ENCODE peak calls at places on chromosomes 11 and 22, in six cellular contexts. One of them, this sample, is unnamed.

GRCh38 chr11:6568191-6568918 is 35.1 kb downstream of the RRP8 start:
- DNase-seq in head of caudate nucleus: peak
- DNase-seq in GM13976: no peak
- DNase-seq in NCI-H774: no peak
- DNase-seq in A172: peak
- DNase-seq in posterior cingulate gyrus: peak
- DNase-seq in this sample: peak

GRCh38 chr11:11973361-11973800 is 35.0 kb downstream of the DKK3 start:
- DNase-seq in A172: peak
- DNase-seq in posterior cingulate gyrus: peak
- DNase-seq in NCI-H774: no peak
- DNase-seq in head of caudate nucleus: peak
- DNase-seq in GM13976: no peak
- DNase-seq in this sample: peak

GRCh38 chr22:43829904-43830851 is 18.1 kb upstream of the EFCAB6 start:
- DNase-seq in GM13976: no peak
- DNase-seq in head of caudate nucleus: no peak
- DNase-seq in posterior cingulate gyrus: no peak
- DNase-seq in NCI-H774: no peak
- DNase-seq in A172: no peak
- DNase-seq in this sample: no peak

GRCh38 chr11:75170463-75171201 is 19.7 kb downstream of the SLCO2B1 start:
- DNase-seq in NCI-H774: no peak
- DNase-seq in GM13976: no peak
- DNase-seq in head of caudate nucleus: no peak
- DNase-seq in posterior cingulate gyrus: no peak
- DNase-seq in A172: no peak
- DNase-seq in this sample: no peak

GRCh38 chr11:96875772-96876171 is 486.0 kb downstream of the JRKL start:
- DNase-seq in posterior cingulate gyrus: no peak
- DNase-seq in NCI-H774: no peak
- DNase-seq in GM13976: no peak
- DNase-seq in A172: peak
- DNase-seq in head of caudate nucleus: no peak
- DNase-seq in this sample: no peak

GRCh38 chr11:64858467-64859401 is 14.3 kb upstream of the CDC42BPG start:
- DNase-seq in posterior cingulate gyrus: no peak
- DNase-seq in GM13976: no peak
- DNase-seq in head of caudate nucleus: no peak
- DNase-seq in A172: no peak
- DNase-seq in NCI-H774: no peak
- DNase-seq in this sample: no peak

GRCh38 chr11:70755410-70756158 is 357.3 kb downstream of the CTTN start:
- DNase-seq in NCI-H774: peak
- DNase-seq in head of caudate nucleus: peak
- DNase-seq in A172: peak
- DNase-seq in GM13976: peak
- DNase-seq in posterior cingulate gyrus: peak
- DNase-seq in this sample: peak

GRCh38 chr22:50625568-50626313 is 2.2 kb downstream of the ARSA start:
- DNase-seq in head of caudate nucleus: no peak
- DNase-seq in NCI-H774: no peak
- DNase-seq in posterior cingulate gyrus: no peak
- DNase-seq in A172: no peak
- DNase-seq in GM13976: no peak
- DNase-seq in this sample: no peak

GRCh38 chr11:123475478-123475877 is 45.4 kb downstream of the GRAMD1B start:
- DNase-seq in NCI-H774: peak
- DNase-seq in GM13976: no peak
- DNase-seq in posterior cingulate gyrus: no peak
- DNase-seq in A172: peak
- DNase-seq in head of caudate nucleus: no peak
- DNase-seq in this sample: peak

GRCh38 chr11:20310137-20310536 is 53.4 kb upstream of the HTATIP2 start:
- DNase-seq in NCI-H774: peak
- DNase-seq in A172: no peak
- DNase-seq in posterior cingulate gyrus: peak
- DNase-seq in GM13976: no peak
- DNase-seq in head of caudate nucleus: peak
- DNase-seq in this sample: peak

GRCh38 chr22:19821523-19822300 is 33.0 kb downstream of the GNB1L start:
- DNase-seq in head of caudate nucleus: no peak
- DNase-seq in NCI-H774: no peak
- DNase-seq in GM13976: no peak
- DNase-seq in A172: no peak
- DNase-seq in posterior cingulate gyrus: no peak
- DNase-seq in this sample: no peak

GRCh38 chr11:5600374-5600851 is 4.0 kb downstream of the TRIM6 start:
- DNase-seq in A172: peak
- DNase-seq in head of caudate nucleus: peak
- DNase-seq in posterior cingulate gyrus: no peak
- DNase-seq in NCI-H774: no peak
- DNase-seq in GM13976: peak
- DNase-seq in this sample: peak

GRCh38 chr11:8712506-8712905 is 29.9 kb downstream of the RPL27A start:
- DNase-seq in A172: no peak
- DNase-seq in NCI-H774: no peak
- DNase-seq in posterior cingulate gyrus: no peak
- DNase-seq in head of caudate nucleus: no peak
- DNase-seq in GM13976: no peak
- DNase-seq in this sample: no peak

GRCh38 chr22:30457964-30458363 is 13.9 kb downstream of the SEC14L3 start:
- DNase-seq in GM13976: no peak
- DNase-seq in head of caudate nucleus: no peak
- DNase-seq in A172: no peak
- DNase-seq in posterior cingulate gyrus: no peak
- DNase-seq in NCI-H774: no peak
- DNase-seq in this sample: peak

GRCh38 chr11:35303596-35304392 is 115.6 kb downstream of the SLC1A2 start:
- DNase-seq in head of caudate nucleus: peak
- DNase-seq in GM13976: no peak
- DNase-seq in A172: no peak
- DNase-seq in NCI-H774: no peak
- DNase-seq in posterior cingulate gyrus: no peak
- DNase-seq in this sample: peak

GRCh38 chr22:50432131-50432870 is 42.5 kb downstream of the SBF1 start:
- DNase-seq in GM13976: no peak
- DNase-seq in head of caudate nucleus: no peak
- DNase-seq in NCI-H774: no peak
- DNase-seq in posterior cingulate gyrus: no peak
- DNase-seq in A172: no peak
- DNase-seq in this sample: no peak

GRCh38 chr11:75330279-75330678 is 21.2 kb downstream of the ARRB1 start:
- DNase-seq in A172: no peak
- DNase-seq in head of caudate nucleus: no peak
- DNase-seq in NCI-H774: no peak
- DNase-seq in posterior cingulate gyrus: no peak
- DNase-seq in GM13976: no peak
- DNase-seq in this sample: no peak

GRCh38 chr11:206002-206384 is 1.2 kb downstream of the BET1L start:
- DNase-seq in GM13976: no peak
- DNase-seq in posterior cingulate gyrus: no peak
- DNase-seq in NCI-H774: no peak
- DNase-seq in A172: no peak
- DNase-seq in head of caudate nucleus: no peak
- DNase-seq in this sample: no peak

GRCh38 chr11:106399075-106399500 is 321.6 kb downstream of the AASDHPPT start:
- DNase-seq in head of caudate nucleus: no peak
- DNase-seq in NCI-H774: no peak
- DNase-seq in posterior cingulate gyrus: no peak
- DNase-seq in A172: peak
- DNase-seq in GM13976: no peak
- DNase-seq in this sample: no peak

GRCh38 chr11:74154621-74155281 is 16.1 kb downstream of the C2CD3 start:
- DNase-seq in NCI-H774: no peak
- DNase-seq in posterior cingulate gyrus: no peak
- DNase-seq in head of caudate nucleus: no peak
- DNase-seq in A172: peak
- DNase-seq in GM13976: no peak
- DNase-seq in this sample: no peak

GRCh38 chr11:118629761-118630661 is 22.6 kb downstream of the PHLDB1 start:
- DNase-seq in GM13976: no peak
- DNase-seq in NCI-H774: no peak
- DNase-seq in head of caudate nucleus: no peak
- DNase-seq in A172: no peak
- DNase-seq in posterior cingulate gyrus: no peak
- DNase-seq in this sample: no peak

GRCh38 chr22:40485813-40486610 is 115.6 kb downstream of the SGSM3 start:
- DNase-seq in GM13976: no peak
- DNase-seq in A172: no peak
- DNase-seq in head of caudate nucleus: no peak
- DNase-seq in NCI-H774: no peak
- DNase-seq in posterior cingulate gyrus: no peak
- DNase-seq in this sample: no peak

GRCh38 chr11:12276356-12276755 is 101.0 kb upstream of the PARVA start:
- DNase-seq in posterior cingulate gyrus: no peak
- DNase-seq in head of caudate nucleus: no peak
- DNase-seq in NCI-H774: peak
- DNase-seq in GM13976: no peak
- DNase-seq in A172: no peak
- DNase-seq in this sample: no peak